ENCODE peak calls at places on chromosomes 6 and 20, in six cellular contexts. U, G, W, C, S and H are unnamed samples.

GRCh38 chr6:116090251-116090650 is 10.4 kb upstream of the NT5DC1 start:
- DNase-seq in U (no peak), G (no peak), W (no peak), C (no peak), S (no peak), H (no peak)

GRCh38 chr20:13430346-13431002 is 208.3 kb downstream of the TASP1 start:
- DNase-seq in U (no peak), G (no peak), W (no peak), C (no peak), S (peak), H (no peak)

GRCh38 chr6:95670011-95670463 is 92.7 kb downstream of the MANEA start:
- DNase-seq in U (no peak), G (no peak), W (no peak), C (no peak), S (no peak), H (no peak)

GRCh38 chr6:31908791-31909190 is 6.9 kb upstream of the ZBTB12 start:
- DNase-seq in U (no peak), G (peak), W (no peak), C (no peak), S (no peak), H (no peak)

GRCh38 chr6:49423817-49424216 is 39.2 kb downstream of the MMUT start:
- DNase-seq in U (no peak), G (peak), W (no peak), C (peak), S (no peak), H (no peak)

GRCh38 chr6:11374036-11375010 is 141.9 kb upstream of the NEDD9 start:
- DNase-seq in U (no peak), G (no peak), W (no peak), C (no peak), S (no peak), H (no peak)

GRCh38 chr6:22825210-22825609 is 255.8 kb downstream of the HDGFL1 start:
- DNase-seq in U (no peak), G (no peak), W (no peak), C (no peak), S (no peak), H (no peak)

GRCh38 chr6:140275725-140276124 is 901.3 kb upstream of the CITED2 start:
- DNase-seq in U (no peak), G (no peak), W (no peak), C (no peak), S (no peak), H (no peak)

GRCh38 chr20:41452226-41452625 is 85.6 kb upstream of the EMILIN3 start:
- DNase-seq in U (no peak), G (no peak), W (no peak), C (no peak), S (no peak), H (no peak)

GRCh38 chr20:8095648-8096572 is 36.2 kb upstream of the PLCB1 start:
- DNase-seq in U (no peak), G (peak), W (no peak), C (no peak), S (no peak), H (peak)

GRCh38 chr6:137277971-137278602 is 58.9 kb upstream of the IFNGR1 start:
- DNase-seq in U (no peak), G (peak), W (no peak), C (no peak), S (no peak), H (no peak)

GRCh38 chr20:64224344-64225165 is 31.0 kb upstream of the PCMTD2 start:
- DNase-seq in U (no peak), G (no peak), W (no peak), C (no peak), S (no peak), H (no peak)

GRCh38 chr6:75852721-75853120 is 103.7 kb downstream of the MYO6 start:
- DNase-seq in U (no peak), G (peak), W (no peak), C (no peak), S (no peak), H (peak)

GRCh38 chr6:4902363-4902762 is 101.5 kb downstream of the RPP40 start:
- DNase-seq in U (no peak), G (no peak), W (no peak), C (no peak), S (no peak), H (no peak)

GRCh38 chr6:159609813-159610212 is 83.2 kb downstream of the SOD2 start:
- DNase-seq in U (no peak), G (no peak), W (no peak), C (no peak), S (no peak), H (no peak)

GRCh38 chr6:90915224-90915915 is 328.5 kb upstream of the MAP3K7 start:
- DNase-seq in U (no peak), G (no peak), W (no peak), C (no peak), S (no peak), H (no peak)

GRCh38 chr6:136772685-136773472 is 19.4 kb downstream of the MAP3K5 start:
- DNase-seq in U (no peak), G (no peak), W (no peak), C (no peak), S (no peak), H (no peak)

GRCh38 chr6:116206231-116206903 is 47.5 kb downstream of the TSPYL4 start:
- DNase-seq in U (no peak), G (peak), W (no peak), C (no peak), S (no peak), H (no peak)

GRCh38 chr6:33662318-33662717 is 41.2 kb downstream of the ITPR3 start:
- DNase-seq in U (no peak), G (no peak), W (no peak), C (no peak), S (no peak), H (no peak)

GRCh38 chr6:66403965-66404364 is 696.9 kb upstream of the EYS start:
- DNase-seq in U (no peak), G (no peak), W (no peak), C (no peak), S (no peak), H (no peak)

GRCh38 chr6:90677440-90677839 is 90.6 kb upstream of the MAP3K7 start:
- DNase-seq in U (no peak), G (no peak), W (no peak), C (peak), S (no peak), H (no peak)

GRCh38 chr6:13006578-13007300 is 290.2 kb downstream of the PHACTR1 start:
- DNase-seq in U (no peak), G (no peak), W (no peak), C (no peak), S (no peak), H (peak)

GRCh38 chr6:21987501-21987957 is 309.3 kb downstream of the PRL start:
- DNase-seq in U (peak), G (peak), W (peak), C (no peak), S (peak), H (peak)

GRCh38 chr6:25637946-25638345 is 14.1 kb upstream of the SCGN start:
- DNase-seq in U (no peak), G (peak), W (no peak), C (peak), S (no peak), H (no peak)

GRCh38 chr6:15924893-15925292 is 204.0 kb upstream of the MYLIP start:
- DNase-seq in U (no peak), G (no peak), W (no peak), C (no peak), S (no peak), H (no peak)

GRCh38 chr6:43852350-43852864 is 82.4 kb downstream of the VEGFA start:
- DNase-seq in U (no peak), G (no peak), W (no peak), C (no peak), S (no peak), H (no peak)